ENCODE peak calls at places on chromosomes 12 and 14, in six cellular contexts. R, M, Q, C, V and L are unnamed samples. For H3K4me1, the result is how much of the 10 kb centered on the place peaks cover.

GRCh38 chr12:68131867-68132414 is 27.6 kb downstream of the IFNG start:
- DNase-seq in C (no peak), Q (no peak), M (no peak), R (no peak), V (no peak), L (no peak)

GRCh38 chr14:24037658-24038037 is 14.2 kb upstream of the CARMIL3 start:
- DNase-seq in R (no peak), M (no peak), C (peak), V (peak), Q (no peak), L (no peak)

GRCh38 chr12:67937822-67938221 is 51.4 kb upstream of the IFNG-AS1 start:
- DNase-seq in Q (no peak), R (no peak), C (no peak), M (no peak), V (no peak), L (peak)

GRCh38 chr12:22653790-22654189 is 28.8 kb downstream of the ETNK1 start:
- DNase-seq in V (no peak), C (no peak), R (no peak), M (no peak), Q (no peak), L (no peak)

GRCh38 chr12:121888083-121888477 is 510 bp upstream of the PSMD9 start:
- DNase-seq in V (no peak), Q (no peak), R (no peak), C (no peak), M (no peak), L (no peak)

GRCh38 chr14:73739174-73739898 is 25.2 kb upstream of the PNMA1 start:
- DNase-seq in M (no peak), V (peak), C (no peak), R (no peak), Q (no peak), L (no peak)

GRCh38 chr12:121797937-121798801 is 4.7 kb upstream of the RHOF start:
- DNase-seq in C (peak), V (peak), R (peak), M (no peak), Q (peak), L (no peak)

GRCh38 chr12:111201495-111202236 is 167.2 kb downstream of the PHETA1 start:
- DNase-seq in M (no peak), C (no peak), V (no peak), R (no peak), Q (no peak), L (no peak)

GRCh38 chr14:96797943-96798349 is 764 bp downstream of the VRK1 start:
- DNase-seq in R (no peak), C (no peak), Q (no peak), V (peak), M (no peak), L (no peak)

GRCh38 chr14:66628646-66629045 is 120.7 kb downstream of the GPHN start:
- DNase-seq in V (no peak), M (no peak), C (no peak), Q (no peak), R (peak), L (no peak)

GRCh38 chr12:101127521-101128219 is 82.4 kb downstream of the SLC5A8 start:
- DNase-seq in R (peak), V (no peak), Q (no peak), C (no peak), M (no peak), L (no peak)

GRCh38 chr12:67483871-67484554 is 164.5 kb upstream of the DYRK2 start:
- DNase-seq in M (no peak), V (no peak), Q (no peak), R (no peak), C (peak), L (no peak)

GRCh38 chr12:13386269-13387039 is 189.9 kb downstream of the EMP1 start:
- DNase-seq in C (peak), R (no peak), M (no peak), V (no peak), Q (no peak), L (no peak)
- H3K4me1 ChIP-seq in C (under half), R (under half), M (under half), V (under half), Q (under half), L (under half)

GRCh38 chr12:10361084-10361483 is 28.8 kb downstream of the KLRK1 start:
- DNase-seq in C (no peak), Q (no peak), R (no peak), M (no peak), V (no peak), L (no peak)

GRCh38 chr12:10362325-10362724 is 27.5 kb downstream of the KLRK1 start:
- DNase-seq in Q (no peak), V (no peak), R (no peak), M (no peak), C (no peak), L (no peak)

GRCh38 chr12:10362828-10363664 is 26.8 kb downstream of the KLRK1 start:
- DNase-seq in C (peak), Q (no peak), V (no peak), R (no peak), M (no peak), L (no peak)

GRCh38 chr12:10363665-10363921 is 26.2 kb downstream of the KLRK1 start:
- DNase-seq in C (no peak), Q (no peak), R (no peak), V (no peak), M (no peak), L (no peak)

GRCh38 chr12:10361622-10362021 is 28.2 kb downstream of the KLRK1 start:
- DNase-seq in R (peak), Q (no peak), V (no peak), C (no peak), M (no peak), L (no peak)
- H3K27ac ChIP-seq in R (no peak), Q (peak), V (no peak), C (no peak), M (no peak), L (no peak)

GRCh38 chr14:103390605-103391004 is 5.4 kb downstream of the MARK3 start:
- DNase-seq in V (no peak), Q (no peak), M (no peak), C (no peak), R (no peak), L (no peak)
- H3K4me1 ChIP-seq in V (under half), Q (under half), M (half or more), C (under half), R (under half), L (half or more)

GRCh38 chr14:59331217-59331616 is 134.0 kb downstream of the GPR135 start:
- DNase-seq in R (no peak), C (no peak), Q (no peak), M (no peak), V (no peak), L (no peak)
- H3K27ac ChIP-seq in R (no peak), C (no peak), Q (no peak), M (peak), V (no peak), L (no peak)

DNA sequence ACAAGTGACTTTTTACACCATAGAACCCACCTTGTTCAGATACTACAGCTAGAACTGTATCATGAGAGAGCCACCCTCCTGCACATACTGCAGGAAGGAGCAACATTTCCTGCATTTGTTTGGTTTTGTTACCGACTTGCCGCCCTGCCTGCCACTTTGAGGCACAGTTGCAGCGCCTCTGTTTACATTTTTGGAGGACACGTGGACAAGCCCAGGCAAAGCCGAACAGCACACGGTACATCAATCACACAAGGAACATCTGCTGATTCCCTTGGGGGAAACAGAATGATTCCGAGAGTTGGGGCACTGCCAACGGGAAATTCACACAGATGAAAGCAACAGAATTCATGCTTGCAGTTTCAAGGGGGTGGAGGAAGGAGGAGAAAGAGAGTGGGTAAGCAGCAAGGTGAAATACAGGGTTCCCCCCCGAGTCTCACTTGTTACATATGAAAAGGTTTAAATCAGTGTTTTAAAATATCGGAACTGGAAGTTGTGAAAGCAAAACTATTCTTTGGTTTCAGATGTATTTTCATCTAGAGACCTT is 110.7 kb downstream of the BTG1 start:
- DNase-seq in C (peak), V (peak), R (peak), Q (peak), M (peak), L (peak)
- H3K4me1 ChIP-seq in C (under half), V (under half), R (under half), Q (under half), M (under half), L (half or more)

GRCh38 chr12:96434107-96434506 is 33.9 kb upstream of the CDK17 start:
- DNase-seq in V (peak), C (peak), Q (no peak), R (peak), M (peak), L (peak)
- H3K27ac ChIP-seq in V (no peak), C (peak), Q (no peak), R (peak), M (no peak), L (peak)